ENCODE peak calls at places on chromosomes 11 and 22, in seven cellular contexts. One of them, this sample, is unnamed.

GRCh38 chr22:30615543-30615954 is 8.6 kb downstream of the TCN2 start:
- DNase-seq in mesenchymal stem cell: no peak
- DNase-seq in H1: no peak
- DNase-seq in trophoblast cell: no peak
- DNase-seq in H9: no peak
- DNase-seq in IMR-90: no peak
- DNase-seq in neuronal stem cell: no peak
- DNase-seq in this sample: no peak

GRCh38 chr22:19438286-19438685 is 5.9 kb downstream of the MRPL40 start:
- DNase-seq in H1: no peak
- DNase-seq in IMR-90: no peak
- DNase-seq in neuronal stem cell: no peak
- DNase-seq in H9: no peak
- DNase-seq in trophoblast cell: no peak
- DNase-seq in mesenchymal stem cell: no peak
- DNase-seq in this sample: no peak

GRCh38 chr22:30208631-30209603 is 37.6 kb downstream of the LIF start:
- DNase-seq in trophoblast cell: peak; percentile 14
- DNase-seq in mesenchymal stem cell: peak; percentile 94
- DNase-seq in H9: no peak
- DNase-seq in IMR-90: peak; percentile 97
- DNase-seq in H1: no peak
- DNase-seq in neuronal stem cell: no peak
- DNase-seq in this sample: peak; percentile 53

GRCh38 chr11:108199446-108200321 is 22.8 kb downstream of the NPAT start:
- DNase-seq in H9: no peak
- DNase-seq in mesenchymal stem cell: peak; percentile 59
- DNase-seq in trophoblast cell: peak; percentile 95
- DNase-seq in H1: no peak
- DNase-seq in neuronal stem cell: no peak
- DNase-seq in IMR-90: peak; percentile 68
- DNase-seq in this sample: peak; percentile 74

GRCh38 chr11:12862761-12863469 is 146.2 kb upstream of the RASSF10 start:
- DNase-seq in IMR-90: peak; percentile 85
- DNase-seq in neuronal stem cell: peak; percentile 78
- DNase-seq in mesenchymal stem cell: peak; percentile 93
- DNase-seq in H9: peak; percentile 87
- DNase-seq in H1: peak; percentile 63
- DNase-seq in trophoblast cell: no peak
- DNase-seq in this sample: peak; percentile 94

GRCh38 chr22:17155941-17156340 is 3.1 kb downstream of the HDHD5 start:
- DNase-seq in IMR-90: no peak
- DNase-seq in H1: no peak
- DNase-seq in trophoblast cell: no peak
- DNase-seq in neuronal stem cell: no peak
- DNase-seq in mesenchymal stem cell: no peak
- DNase-seq in H9: no peak
- DNase-seq in this sample: no peak

GRCh38 chr11:19842505-19842904 is 129.9 kb downstream of the NAV2 start:
- DNase-seq in trophoblast cell: no peak
- DNase-seq in IMR-90: no peak
- DNase-seq in H1: no peak
- DNase-seq in neuronal stem cell: no peak
- DNase-seq in mesenchymal stem cell: no peak
- DNase-seq in H9: no peak
- DNase-seq in this sample: no peak

GRCh38 chr22:27937453-27937852 is 18.4 kb upstream of the PITPNB start:
- DNase-seq in H1: no peak
- DNase-seq in H9: no peak
- DNase-seq in neuronal stem cell: no peak
- DNase-seq in mesenchymal stem cell: no peak
- DNase-seq in trophoblast cell: no peak
- DNase-seq in IMR-90: no peak
- DNase-seq in this sample: no peak

GRCh38 chr11:65375012-65375411 is 7.4 kb downstream of the SLC25A45 start:
- DNase-seq in mesenchymal stem cell: no peak
- DNase-seq in H1: no peak
- DNase-seq in trophoblast cell: no peak
- DNase-seq in H9: no peak
- DNase-seq in neuronal stem cell: no peak
- DNase-seq in IMR-90: no peak
- DNase-seq in this sample: no peak

GRCh38 chr22:20494978-20495860 is at the start of gene KLHL22:
- DNase-seq in mesenchymal stem cell: peak; percentile 53
- DNase-seq in H9: peak; percentile 38
- DNase-seq in IMR-90: peak; percentile 26
- DNase-seq in trophoblast cell: no peak
- DNase-seq in H1: peak; percentile 90
- DNase-seq in neuronal stem cell: peak; percentile 21
- DNase-seq in this sample: peak; percentile 41

GRCh38 chr11:13335319-13335718 is 57.7 kb downstream of the BMAL1 start:
- DNase-seq in trophoblast cell: peak; percentile 54
- DNase-seq in mesenchymal stem cell: peak; percentile 72
- DNase-seq in neuronal stem cell: peak; percentile 49
- DNase-seq in H9: peak; percentile 77
- DNase-seq in H1: peak; percentile 84
- DNase-seq in IMR-90: peak; percentile 66
- DNase-seq in this sample: peak; percentile 78

GRCh38 chr11:57460756-57461749 is 725 bp downstream of the RTN4RL2 start:
- DNase-seq in H1: peak; percentile 80
- DNase-seq in IMR-90: no peak
- DNase-seq in mesenchymal stem cell: no peak
- DNase-seq in neuronal stem cell: no peak
- DNase-seq in H9: peak; percentile 64
- DNase-seq in trophoblast cell: no peak
- DNase-seq in this sample: peak; percentile 75

GRCh38 chr11:1218788-1219445 is 3.9 kb upstream of the MUC5B start:
- DNase-seq in mesenchymal stem cell: no peak
- DNase-seq in H1: peak; percentile 33
- DNase-seq in trophoblast cell: no peak
- DNase-seq in H9: peak; percentile 25
- DNase-seq in IMR-90: no peak
- DNase-seq in neuronal stem cell: no peak
- DNase-seq in this sample: no peak

GRCh38 chr11:123482225-123482624 is 52.2 kb downstream of the GRAMD1B start:
- DNase-seq in trophoblast cell: no peak
- DNase-seq in IMR-90: peak; percentile 55
- DNase-seq in H1: no peak
- DNase-seq in neuronal stem cell: no peak
- DNase-seq in mesenchymal stem cell: no peak
- DNase-seq in H9: no peak
- DNase-seq in this sample: no peak

GRCh38 chr22:17795661-17796548 is 21.6 kb upstream of the BID start:
- DNase-seq in neuronal stem cell: no peak
- DNase-seq in trophoblast cell: no peak
- DNase-seq in IMR-90: no peak
- DNase-seq in H1: no peak
- DNase-seq in H9: no peak
- DNase-seq in mesenchymal stem cell: no peak
- DNase-seq in this sample: no peak

GRCh38 chr11:33063326-33063775 is 24.0 kb downstream of the TCP11L1 start:
- DNase-seq in mesenchymal stem cell: no peak
- DNase-seq in H9: no peak
- DNase-seq in trophoblast cell: no peak
- DNase-seq in H1: no peak
- DNase-seq in neuronal stem cell: no peak
- DNase-seq in IMR-90: peak; percentile 77
- DNase-seq in this sample: no peak

GRCh38 chr22:19060356-19061009 is 61.7 kb downstream of the DGCR2 start:
- DNase-seq in H9: no peak
- DNase-seq in IMR-90: peak; percentile 86
- DNase-seq in H1: no peak
- DNase-seq in trophoblast cell: no peak
- DNase-seq in neuronal stem cell: no peak
- DNase-seq in mesenchymal stem cell: peak; percentile 71
- DNase-seq in this sample: no peak

GRCh38 chr11:27294654-27295053 is 68.4 kb downstream of the CCDC34 start:
- DNase-seq in H9: no peak
- DNase-seq in trophoblast cell: no peak
- DNase-seq in H1: no peak
- DNase-seq in mesenchymal stem cell: no peak
- DNase-seq in neuronal stem cell: no peak
- DNase-seq in IMR-90: no peak
- DNase-seq in this sample: no peak

GRCh38 chr11:116811194-116811593 is 11.9 kb downstream of the APOA4 start:
- DNase-seq in neuronal stem cell: no peak
- DNase-seq in mesenchymal stem cell: no peak
- DNase-seq in IMR-90: no peak
- DNase-seq in trophoblast cell: no peak
- DNase-seq in H1: no peak
- DNase-seq in H9: no peak
- DNase-seq in this sample: no peak

GRCh38 chr11:116813781-116814471 is 9.2 kb downstream of the APOA4 start:
- DNase-seq in trophoblast cell: peak; percentile 23
- DNase-seq in mesenchymal stem cell: no peak
- DNase-seq in IMR-90: no peak
- DNase-seq in H1: no peak
- DNase-seq in neuronal stem cell: no peak
- DNase-seq in H9: no peak
- DNase-seq in this sample: peak; percentile 70

GRCh38 chr11:116813170-116813569 is 9.9 kb downstream of the APOA4 start:
- DNase-seq in mesenchymal stem cell: no peak
- DNase-seq in neuronal stem cell: no peak
- DNase-seq in IMR-90: no peak
- DNase-seq in H9: no peak
- DNase-seq in trophoblast cell: no peak
- DNase-seq in H1: no peak
- DNase-seq in this sample: no peak

GRCh38 chr11:116814502-116814901 is 8.6 kb downstream of the APOA4 start:
- DNase-seq in neuronal stem cell: no peak
- DNase-seq in mesenchymal stem cell: no peak
- DNase-seq in H9: no peak
- DNase-seq in trophoblast cell: no peak
- DNase-seq in H1: no peak
- DNase-seq in IMR-90: no peak
- DNase-seq in this sample: no peak

GRCh38 chr11:116812109-116812508 is 11.0 kb downstream of the APOA4 start:
- DNase-seq in trophoblast cell: no peak
- DNase-seq in H1: no peak
- DNase-seq in H9: no peak
- DNase-seq in IMR-90: no peak
- DNase-seq in mesenchymal stem cell: no peak
- DNase-seq in neuronal stem cell: no peak
- DNase-seq in this sample: no peak
- H2BK120ac ChIP-seq in trophoblast cell: no peak overlapping the region
- H2BK120ac ChIP-seq in H1: no peak overlapping the region
- H2BK120ac ChIP-seq in H9: no peak overlapping the region
- H2BK120ac ChIP-seq in IMR-90: no peak overlapping the region
- H2BK120ac ChIP-seq in mesenchymal stem cell: no peak overlapping the region
- H2BK120ac ChIP-seq in neuronal stem cell: no peak overlapping the region
- H2BK120ac ChIP-seq in this sample: no peak overlapping the region

GRCh38 chr11:114263510-114264170 is 32.6 kb upstream of the NNMT start:
- DNase-seq in mesenchymal stem cell: no peak
- DNase-seq in IMR-90: no peak
- DNase-seq in H9: no peak
- DNase-seq in trophoblast cell: no peak
- DNase-seq in neuronal stem cell: no peak
- DNase-seq in H1: no peak
- DNase-seq in this sample: no peak

GRCh38 chr11:114264381-114264780 is 31.8 kb upstream of the NNMT start:
- DNase-seq in mesenchymal stem cell: no peak
- DNase-seq in neuronal stem cell: no peak
- DNase-seq in trophoblast cell: no peak
- DNase-seq in H9: no peak
- DNase-seq in IMR-90: no peak
- DNase-seq in H1: no peak
- DNase-seq in this sample: no peak

GRCh38 chr11:114265084-114265878 is 30.9 kb upstream of the NNMT start:
- DNase-seq in IMR-90: no peak
- DNase-seq in mesenchymal stem cell: no peak
- DNase-seq in neuronal stem cell: no peak
- DNase-seq in trophoblast cell: no peak
- DNase-seq in H9: peak; percentile 3
- DNase-seq in H1: no peak
- DNase-seq in this sample: no peak

GRCh38 chr11:114261791-114262190 is 34.4 kb upstream of the NNMT start:
- DNase-seq in H1: no peak
- DNase-seq in mesenchymal stem cell: no peak
- DNase-seq in IMR-90: no peak
- DNase-seq in trophoblast cell: no peak
- DNase-seq in neuronal stem cell: no peak
- DNase-seq in H9: no peak
- DNase-seq in this sample: no peak

GRCh38 chr11:114262681-114263509 is 33.3 kb upstream of the NNMT start:
- DNase-seq in H9: peak; percentile 54
- DNase-seq in H1: no peak
- DNase-seq in trophoblast cell: no peak
- DNase-seq in IMR-90: peak; percentile 54
- DNase-seq in mesenchymal stem cell: peak; percentile 71
- DNase-seq in neuronal stem cell: no peak
- DNase-seq in this sample: peak; percentile 80
- H2BK120ac ChIP-seq in H9: no peak overlapping the region
- H2BK120ac ChIP-seq in H1: no peak overlapping the region
- H2BK120ac ChIP-seq in trophoblast cell: no peak overlapping the region
- H2BK120ac ChIP-seq in IMR-90: no peak overlapping the region
- H2BK120ac ChIP-seq in mesenchymal stem cell: no peak overlapping the region
- H2BK120ac ChIP-seq in neuronal stem cell: no peak overlapping the region
- H2BK120ac ChIP-seq in this sample: no peak overlapping the region

DNA sequence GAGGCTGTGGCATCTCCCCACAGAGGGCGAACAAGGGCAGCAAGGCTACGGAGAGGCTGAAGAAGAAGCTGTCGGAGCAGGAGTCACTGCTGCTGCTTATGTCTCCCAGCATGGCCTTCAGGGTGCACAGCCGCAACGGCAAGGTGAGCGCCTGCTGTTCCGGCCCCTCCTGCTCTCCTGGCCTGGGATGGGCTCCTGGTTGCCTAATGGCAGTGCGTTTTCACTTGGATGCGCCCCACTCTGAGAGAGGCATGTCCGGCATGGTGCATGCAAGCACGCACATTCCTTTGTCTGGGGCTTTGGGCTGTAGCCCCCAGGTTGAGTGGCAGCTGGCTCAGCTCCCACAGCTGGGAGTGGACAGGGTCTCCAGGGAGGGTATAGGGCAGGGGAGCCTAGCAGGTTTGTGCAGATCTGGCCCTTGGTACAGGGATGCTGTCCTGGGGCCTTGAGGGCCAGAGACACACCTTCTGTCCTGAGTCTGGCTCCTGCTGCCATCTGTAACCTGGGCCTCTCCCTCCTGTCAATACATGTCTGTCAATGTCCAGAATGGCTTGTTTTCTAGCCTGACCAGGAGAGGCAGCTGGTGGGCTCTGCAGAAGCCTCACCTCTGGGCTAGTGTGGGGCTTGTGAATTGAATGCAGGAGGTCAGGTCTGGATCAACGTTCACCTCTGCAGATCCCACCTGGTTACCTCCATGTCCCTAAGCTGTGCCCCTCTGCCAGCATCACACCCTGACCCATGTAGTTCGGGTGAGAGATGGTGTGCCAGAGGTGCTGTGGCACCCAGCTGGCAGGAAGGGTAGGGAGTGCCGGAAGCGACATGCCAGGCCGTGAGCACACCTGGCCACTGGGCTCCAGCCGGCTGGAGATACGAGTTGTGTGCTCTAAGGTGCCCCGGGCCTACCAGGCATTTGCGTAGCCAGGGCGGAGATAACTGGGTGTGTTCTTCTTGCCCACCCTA is 107.1 kb downstream of the BCR start:
- DNase-seq in mesenchymal stem cell: no peak
- DNase-seq in trophoblast cell: no peak
- DNase-seq in H9: no peak
- DNase-seq in H1: no peak
- DNase-seq in neuronal stem cell: no peak
- DNase-seq in IMR-90: no peak
- DNase-seq in this sample: no peak
- H2BK120ac ChIP-seq in mesenchymal stem cell: no peak overlapping the region
- H2BK120ac ChIP-seq in trophoblast cell: no peak overlapping the region
- H2BK120ac ChIP-seq in H9: no peak overlapping the region
- H2BK120ac ChIP-seq in H1: no peak overlapping the region
- H2BK120ac ChIP-seq in neuronal stem cell: no peak overlapping the region
- H2BK120ac ChIP-seq in IMR-90: no peak overlapping the region
- H2BK120ac ChIP-seq in this sample: no peak overlapping the region

GRCh38 chr22:46071451-46072029 is 78.8 kb upstream of the PPARA start:
- DNase-seq in trophoblast cell: no peak
- DNase-seq in H1: peak; percentile 76
- DNase-seq in neuronal stem cell: no peak
- DNase-seq in mesenchymal stem cell: peak; percentile 78
- DNase-seq in IMR-90: peak; percentile 90
- DNase-seq in H9: peak; percentile 57
- DNase-seq in this sample: no peak
- H2BK120ac ChIP-seq in trophoblast cell: no peak overlapping the region
- H2BK120ac ChIP-seq in H1: no peak overlapping the region
- H2BK120ac ChIP-seq in neuronal stem cell: no peak overlapping the region
- H2BK120ac ChIP-seq in mesenchymal stem cell: peak overlapping the region; percentile 80
- H2BK120ac ChIP-seq in IMR-90: no peak overlapping the region
- H2BK120ac ChIP-seq in H9: no peak overlapping the region
- H2BK120ac ChIP-seq in this sample: no peak overlapping the region

This sample was measured in mesendoderm.